ENCODE peak calls at places on chromosomes 4 and X, in five cellular contexts. One of them, this sample, is unnamed.
A peak's percentile ranks its signal among the peaks of the same experiment; 100 is the strongest.

GRCh38 chrX:85897376-85898110 is 149.8 kb downstream of the CHM start:
- DNase-seq in SK-N-SH: no peak
- DNase-seq in HepG2: no peak
- DNase-seq in HCT116: no peak
- DNase-seq in K562: peak; percentile 5
- DNase-seq in this sample: no peak

GRCh38 chr4:98674404-98675173 is 16.2 kb upstream of the TSPAN5 start:
- DNase-seq in SK-N-SH: no peak
- DNase-seq in HepG2: no peak
- DNase-seq in HCT116: no peak
- DNase-seq in K562: no peak
- DNase-seq in this sample: no peak

GRCh38 chr4:96145671-96146070 is 305.8 kb downstream of the PDHA2 start:
- DNase-seq in SK-N-SH: no peak
- DNase-seq in HepG2: no peak
- DNase-seq in HCT116: no peak
- DNase-seq in K562: no peak
- DNase-seq in this sample: no peak

GRCh38 chr4:169315530-169316306 is 45.0 kb upstream of the SH3RF1 start:
- DNase-seq in SK-N-SH: no peak
- DNase-seq in HepG2: no peak
- DNase-seq in HCT116: no peak
- DNase-seq in K562: no peak
- DNase-seq in this sample: no peak

GRCh38 chr4:11505225-11505971 is 76.7 kb upstream of the HS3ST1 start:
- DNase-seq in SK-N-SH: no peak
- DNase-seq in HepG2: no peak
- DNase-seq in HCT116: peak; percentile 99
- DNase-seq in K562: no peak
- DNase-seq in this sample: peak; percentile 59

GRCh38 chr4:183658362-183659028 is 490 bp downstream of the RWDD4 start:
- DNase-seq in SK-N-SH: peak; percentile 83
- DNase-seq in HepG2: peak; percentile 37
- DNase-seq in HCT116: no peak
- DNase-seq in K562: peak; percentile 40
- DNase-seq in this sample: no peak

GRCh38 chr4:28357985-28358384 is 1497.3 kb downstream of the STIM2 start:
- DNase-seq in SK-N-SH: no peak
- DNase-seq in HepG2: no peak
- DNase-seq in HCT116: peak; percentile 7
- DNase-seq in K562: no peak
- DNase-seq in this sample: no peak

GRCh38 chr4:139676913-139677585 is 11.4 kb downstream of the MGST2 start:
- DNase-seq in SK-N-SH: no peak
- DNase-seq in HepG2: peak; percentile 82
- DNase-seq in HCT116: no peak
- DNase-seq in K562: no peak
- DNase-seq in this sample: no peak

GRCh38 chr4:140595065-140595464 is 26.3 kb upstream of the UCP1 start:
- DNase-seq in SK-N-SH: no peak
- DNase-seq in HepG2: peak; percentile 50
- DNase-seq in HCT116: peak; percentile 37
- DNase-seq in K562: peak; percentile 14
- DNase-seq in this sample: no peak

GRCh38 chr4:56723201-56723605 is 42.1 kb upstream of the HOPX start:
- DNase-seq in SK-N-SH: no peak
- DNase-seq in HepG2: no peak
- DNase-seq in HCT116: no peak
- DNase-seq in K562: no peak
- DNase-seq in this sample: no peak

GRCh38 chr4:159608434-159608833 is 505.6 kb downstream of the RAPGEF2 start:
- DNase-seq in SK-N-SH: no peak
- DNase-seq in HepG2: no peak
- DNase-seq in HCT116: no peak
- DNase-seq in K562: no peak
- DNase-seq in this sample: no peak

DNA sequence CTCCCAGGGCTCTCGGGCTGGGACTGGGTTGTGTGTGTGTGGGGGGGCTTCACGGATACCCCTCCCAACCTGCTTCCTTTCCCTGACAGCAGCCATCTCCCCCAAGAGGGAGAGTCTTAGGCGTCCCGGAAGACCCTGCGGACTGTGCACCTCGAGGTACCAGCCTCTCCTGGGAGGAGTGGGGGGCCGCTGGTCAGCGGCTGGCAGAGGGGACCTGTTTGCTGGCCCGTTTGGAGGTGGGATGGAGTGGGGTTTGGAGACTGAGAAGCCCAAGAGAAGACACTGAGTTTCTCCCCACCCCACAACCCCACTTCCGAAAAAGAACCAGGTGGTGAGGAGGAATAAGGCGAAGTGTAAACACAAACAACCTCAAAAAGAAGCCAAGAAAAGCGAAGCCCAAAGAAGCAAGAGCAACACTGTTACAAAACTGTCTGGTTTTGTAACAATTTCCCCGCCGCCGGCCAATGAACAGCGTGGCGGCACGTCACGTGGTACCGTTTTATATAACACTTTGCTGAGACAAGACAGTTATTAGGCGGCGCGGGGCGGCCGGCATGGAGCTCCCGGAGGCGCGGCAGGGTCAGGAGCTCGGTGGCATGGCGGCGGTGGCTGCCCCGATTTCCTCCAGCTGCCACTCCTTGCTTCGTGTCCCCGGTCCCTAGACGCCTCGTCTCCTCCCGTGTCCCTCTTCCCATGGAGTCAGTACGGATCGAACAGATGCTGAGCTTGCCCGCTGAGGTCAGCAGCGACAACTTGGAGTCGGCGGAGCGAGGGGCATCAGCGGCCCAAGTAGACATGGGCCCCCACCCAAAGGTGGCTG is at the start of gene LONRF3:
- DNase-seq in SK-N-SH: peak; percentile 39
- DNase-seq in HepG2: peak; percentile 58
- DNase-seq in HCT116: no peak
- DNase-seq in K562: peak; percentile 38
- DNase-seq in this sample: peak; percentile 36
- TF ChIP-seq POLR2AphosphoS5 in SK-N-SH: no peak
- TF ChIP-seq POLR2AphosphoS5 in HepG2: peak; percentile 65
- TF ChIP-seq POLR2AphosphoS5 in HCT116: peak; percentile 17
- TF ChIP-seq POLR2AphosphoS5 in K562: no peak
- TF ChIP-seq POLR2AphosphoS5 in this sample: peak; percentile 52

DNA sequence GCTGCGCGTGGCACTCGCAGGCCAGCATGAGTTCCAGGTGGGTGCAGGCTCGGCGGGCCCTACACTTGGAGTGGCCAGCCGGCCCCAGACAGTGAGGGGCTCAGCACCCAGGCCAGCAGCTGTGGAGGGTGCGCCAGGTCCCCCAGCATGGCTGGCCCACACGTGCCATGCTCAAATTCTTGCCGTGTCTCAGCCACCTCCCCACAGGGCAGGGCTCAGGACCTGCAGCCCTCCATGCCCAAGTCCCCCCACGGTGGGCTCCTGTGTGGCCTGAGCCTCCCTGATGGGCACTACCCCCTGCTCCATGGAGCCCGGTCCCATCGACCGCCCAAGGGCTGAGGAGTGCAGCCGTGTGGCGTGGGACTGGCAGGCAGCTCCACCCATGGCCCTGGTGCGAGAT is 210.2 kb downstream of the COX7B2 start:
- DNase-seq in SK-N-SH: no peak
- DNase-seq in HepG2: no peak
- DNase-seq in HCT116: no peak
- DNase-seq in K562: no peak
- DNase-seq in this sample: no peak
- H3K27me3 ChIP-seq in SK-N-SH: no peaks in the 10 kb centered on the region
- H3K27me3 ChIP-seq in HepG2: no peaks in the 10 kb centered on the region
- H3K27me3 ChIP-seq in HCT116: no peaks in the 10 kb centered on the region
- H3K27me3 ChIP-seq in K562: no peaks in the 10 kb centered on the region
- H3K27me3 ChIP-seq in this sample: no peaks in the 10 kb centered on the region

GRCh38 chrX:49756692-49757091 is 60.9 kb upstream of the PAGE1 start:
- DNase-seq in SK-N-SH: no peak
- DNase-seq in HepG2: no peak
- DNase-seq in HCT116: no peak
- DNase-seq in K562: no peak
- DNase-seq in this sample: no peak

GRCh38 chrX:49762175-49762704 is 66.5 kb upstream of the PAGE1 start:
- DNase-seq in SK-N-SH: no peak
- DNase-seq in HepG2: peak; percentile 7
- DNase-seq in HCT116: no peak
- DNase-seq in K562: no peak
- DNase-seq in this sample: no peak

GRCh38 chrX:49767231-49767630 is 61.9 kb upstream of the PAGE4 start:
- DNase-seq in SK-N-SH: no peak
- DNase-seq in HepG2: no peak
- DNase-seq in HCT116: no peak
- DNase-seq in K562: no peak
- DNase-seq in this sample: no peak

GRCh38 chrX:49760288-49760885 is 64.6 kb upstream of the PAGE1 start:
- DNase-seq in SK-N-SH: peak; percentile 14
- DNase-seq in HepG2: no peak
- DNase-seq in HCT116: no peak
- DNase-seq in K562: no peak
- DNase-seq in this sample: no peak

GRCh38 chrX:49761481-49761880 is 65.7 kb upstream of the PAGE1 start:
- DNase-seq in SK-N-SH: no peak
- DNase-seq in HepG2: peak; percentile 23
- DNase-seq in HCT116: no peak
- DNase-seq in K562: peak; percentile 20
- DNase-seq in this sample: no peak
- TF ChIP-seq REST in SK-N-SH: no peak
- TF ChIP-seq REST in HepG2: no peak
- TF ChIP-seq REST in HCT116: no peak
- TF ChIP-seq REST in K562: no peak
- TF ChIP-seq REST in this sample: no peak

DNA sequence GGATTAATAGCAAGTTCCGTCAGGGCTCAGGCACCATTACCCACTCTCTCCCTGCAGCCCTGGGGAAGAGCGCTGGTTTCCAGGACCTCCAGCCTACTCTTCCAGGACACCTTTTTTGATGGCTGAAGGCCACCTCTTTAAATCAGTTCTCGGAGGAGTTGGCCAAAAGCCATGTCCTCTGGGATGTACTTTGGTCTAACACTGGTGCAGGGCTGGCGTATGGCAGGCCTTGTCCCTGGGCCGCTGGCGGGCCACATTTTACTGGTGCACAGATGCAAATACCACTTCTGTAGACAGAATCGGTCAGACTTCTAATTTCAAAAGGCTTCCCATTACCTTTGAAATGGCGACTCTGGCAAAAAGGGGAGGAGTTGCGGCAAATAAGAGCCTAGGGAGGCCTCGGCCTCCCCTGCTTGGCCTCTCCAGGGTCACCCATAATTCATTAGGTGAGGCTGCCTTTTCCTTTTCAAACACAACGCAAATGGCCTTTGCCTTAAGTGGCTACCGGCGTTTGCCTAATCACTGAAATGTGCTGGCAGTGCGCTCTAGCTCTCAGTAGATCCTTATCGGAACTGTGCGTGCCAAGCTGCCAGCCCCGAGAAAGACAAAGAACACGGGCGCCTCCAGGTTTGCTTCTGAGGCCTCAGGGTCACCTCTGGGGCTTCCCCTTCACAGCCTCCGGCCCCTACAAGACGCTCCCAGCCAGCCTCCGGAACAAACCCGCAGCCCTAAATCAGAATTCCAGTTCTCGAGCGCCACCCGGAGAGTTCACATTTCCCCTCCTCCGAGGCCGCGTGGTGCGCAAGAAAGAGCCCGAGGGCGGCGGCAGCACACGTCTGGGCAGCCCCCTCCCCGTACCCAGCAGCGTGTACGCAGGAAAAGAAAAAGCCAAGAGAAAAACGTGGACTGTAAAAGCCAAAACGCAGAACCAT is 76.2 kb upstream of the BCOR start:
- DNase-seq in SK-N-SH: peak; percentile 48
- DNase-seq in HepG2: peak; percentile 76
- DNase-seq in HCT116: peak; percentile 72
- DNase-seq in K562: peak; percentile 22
- DNase-seq in this sample: no peak
- TF ChIP-seq POLR2AphosphoS5 in SK-N-SH: no peak
- TF ChIP-seq POLR2AphosphoS5 in HepG2: no peak
- TF ChIP-seq POLR2AphosphoS5 in HCT116: peak; percentile 19
- TF ChIP-seq POLR2AphosphoS5 in K562: no peak
- TF ChIP-seq POLR2AphosphoS5 in this sample: peak; percentile 36

DNA sequence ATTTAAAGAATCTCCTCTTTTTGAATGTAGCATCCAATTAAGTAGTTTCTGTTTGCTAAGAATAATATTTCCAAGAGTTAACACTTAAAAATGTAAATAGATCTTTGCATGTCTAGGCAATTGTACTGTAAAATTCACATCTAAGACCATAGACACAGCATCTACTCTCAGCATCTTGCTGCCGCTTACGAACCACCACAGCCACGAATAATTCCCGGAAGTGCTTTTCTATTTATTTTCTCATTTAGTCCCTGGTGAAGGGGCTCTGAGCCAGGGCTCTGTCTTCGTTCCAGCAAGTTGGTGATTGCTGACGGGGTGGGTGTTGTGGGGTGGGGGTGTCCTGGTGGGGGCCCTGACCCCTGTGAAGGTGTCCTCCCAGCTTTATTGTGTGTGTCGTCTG is 1.5 kb downstream of the NSG1 start:
- DNase-seq in SK-N-SH: no peak
- DNase-seq in HepG2: no peak
- DNase-seq in HCT116: no peak
- DNase-seq in K562: no peak
- DNase-seq in this sample: no peak
- H3K27me3 ChIP-seq in SK-N-SH: no peaks in the 10 kb centered on the region
- H3K27me3 ChIP-seq in HepG2: peaks cover 97% of the 10 kb centered on the region
- H3K27me3 ChIP-seq in HCT116: no peaks in the 10 kb centered on the region
- H3K27me3 ChIP-seq in K562: peaks cover 74% of the 10 kb centered on the region
- H3K27me3 ChIP-seq in this sample: peaks cover 2% of the 10 kb centered on the region